ENCODE peak calls at places on chromosomes 7 and 10, in four cellular contexts. K is fibroblast of lung, F is mammary epithelial cell, B is neuronal stem cell. J is an unnamed sample.
A peak's percentile ranks its signal among the peaks of the same experiment; 100 is the strongest.

GRCh38 chr7:112414855-112415490 is 35.3 kb upstream of the IFRD1 start:
- DNase-seq in F (peak; percentile 30), B (peak; percentile 21), K (peak; percentile 27), J (no peak)

GRCh38 chr10:78362406-78363022 is 328.9 kb downstream of the RPS24 start:
- DNase-seq in F (no peak), B (no peak), K (peak; percentile 43), J (no peak)

GRCh38 chr7:104156842-104157277 is 51.0 kb downstream of the ORC5 start:
- DNase-seq in B (no peak), K (peak; percentile 32), F (peak; percentile 6), J (no peak)

GRCh38 chr10:99676895-99677294 is 17.6 kb downstream of the ENTPD7 start:
- DNase-seq in K (peak; percentile 71), F (no peak), B (no peak), J (no peak)

GRCh38 chr10:4453276-4453675 is 372.7 kb upstream of the AKR1E2 start:
- DNase-seq in B (no peak), F (no peak), K (no peak), J (no peak)

GRCh38 chr10:8321990-8322389 is 267.5 kb downstream of the GATA3 start:
- DNase-seq in F (no peak), K (no peak), B (no peak), J (no peak)

GRCh38 chr10:30433779-30434272 is at the start of gene MAP3K8:
- DNase-seq in K (peak; percentile 85), F (peak; percentile 82), B (peak; percentile 89), J (peak; percentile 92)

GRCh38 chr10:106089855-106090254 is 1074.7 kb downstream of the SORCS1 start:
- DNase-seq in K (no peak), F (no peak), B (no peak), J (no peak)

GRCh38 chr10:1516492-1517224 is 220.7 kb downstream of the ADARB2 start:
- DNase-seq in F (no peak), B (no peak), K (no peak), J (no peak)

GRCh38 chr7:30252885-30253795 is 31.3 kb upstream of the ZNRF2 start:
- DNase-seq in K (peak; percentile 55), B (no peak), F (peak; percentile 60), J (peak; percentile 71)

GRCh38 chr7:100506356-100506930 is 22.7 kb downstream of the NYAP1 start:
- DNase-seq in K (no peak), B (no peak), F (no peak), J (no peak)

GRCh38 chr10:68796609-68797008 is 30.7 kb upstream of the STOX1 start:
- DNase-seq in K (peak; percentile 87), F (peak; percentile 81), B (no peak), J (no peak)

GRCh38 chr10:45000764-45001381 is at the start of gene ZNF22:
- DNase-seq in B (peak; percentile 53), K (peak; percentile 71), F (peak; percentile 44), J (peak; percentile 69)

GRCh38 chr7:74365320-74366022 is 76.3 kb downstream of the CLIP2 start:
- DNase-seq in B (peak; percentile 73), F (no peak), K (peak; percentile 48), J (peak; percentile 84)

GRCh38 chr7:130149575-130150139 is 55.5 kb downstream of the TMEM209 start:
- DNase-seq in K (no peak), F (no peak), B (no peak), J (peak; percentile 49)

GRCh38 chr10:84739641-84740040 is 411.3 kb downstream of the CCSER2 start:
- DNase-seq in K (no peak), B (no peak), F (no peak), J (no peak)

GRCh38 chr10:132272061-132272766 is 35.5 kb downstream of the STK32C start:
- DNase-seq in B (no peak), F (no peak), K (peak; percentile 78), J (peak; percentile 27)

GRCh38 chr10:79320785-79321493 is 26.3 kb upstream of the PPIF start:
- DNase-seq in F (peak; percentile 99), K (peak; percentile 84), B (no peak), J (no peak)

GRCh38 chr10:125151824-125152634 is 8.3 kb downstream of the CTBP2 start:
- DNase-seq in K (no peak), B (no peak), F (no peak), J (peak; percentile 89)

GRCh38 chr10:124086097-124086710 is 7.2 kb downstream of the CHST15 start:
- DNase-seq in F (no peak), B (no peak), K (no peak), J (no peak)

GRCh38 chr10:53716156-53716555 is 943.6 kb upstream of the MBL2 start:
- DNase-seq in K (no peak), F (no peak), B (no peak), J (no peak)

GRCh38 chr7:108525327-108525984 is 479 bp downstream of the PNPLA8 start:
- DNase-seq in K (peak; percentile 86), F (peak; percentile 86), B (no peak), J (peak; percentile 84)

GRCh38 chr7:99693427-99694200 is 13.8 kb upstream of the CYP3A5 start:
- DNase-seq in K (no peak), B (peak; percentile 32), F (no peak), J (peak; percentile 45)

GRCh38 chr7:45957721-45958120 is 36.6 kb upstream of the IGFBP3 start:
- DNase-seq in F (no peak), K (no peak), B (no peak), J (no peak)

GRCh38 chr10:73650537-73651331 is 5.1 kb downstream of the SYNPO2L start:
- DNase-seq in F (peak; percentile 64), B (no peak), K (peak; percentile 86), J (no peak)

GRCh38 chr7:101402081-101402779 is 39.6 kb downstream of the COL26A1 start:
- DNase-seq in F (peak; percentile 50), B (peak; percentile 86), K (peak; percentile 67), J (no peak)

GRCh38 chr7:91657386-91658120 is 222.9 kb downstream of the MTERF1 start:
- DNase-seq in F (peak; percentile 39), B (no peak), K (peak; percentile 98), J (no peak)

GRCh38 chr7:129466796-129467195 is 32.6 kb downstream of the STRIP2 start:
- DNase-seq in F (no peak), B (no peak), K (no peak), J (no peak)

GRCh38 chr10:34813626-34814227 is 1.4 kb downstream of the PARD3 start:
- DNase-seq in K (peak; percentile 84), B (peak; percentile 27), F (peak; percentile 39), J (peak; percentile 50)

GRCh38 chr10:110979611-110980010 is 60.2 kb downstream of the SHOC2 start:
- DNase-seq in F (no peak), B (no peak), K (peak; percentile 60), J (no peak)

GRCh38 chr10:110777017-110777416 is 94.7 kb upstream of the PDCD4 start:
- DNase-seq in F (no peak), K (no peak), B (no peak), J (no peak)

GRCh38 chr7:157471259-157472125 is 134.7 kb downstream of the DNAJB6 start:
- DNase-seq in B (no peak), K (no peak), F (no peak), J (no peak)

GRCh38 chr7:102404005-102404861 is 8.1 kb downstream of the PRKRIP1 start:
- DNase-seq in K (peak; percentile 57), F (peak; percentile 33), B (peak; percentile 23), J (peak; percentile 26)

GRCh38 chr10:34687434-34688205 is 127.5 kb downstream of the PARD3 start:
- DNase-seq in K (peak; percentile 42), F (no peak), B (no peak), J (no peak)

GRCh38 chr7:6447589-6448210 is at the start of gene DAGLB:
- DNase-seq in F (peak; percentile 87), K (peak; percentile 77), B (peak; percentile 96), J (peak; percentile 94)

GRCh38 chr10:90862908-90863514 is 5.2 kb upstream of the HTR7 start:
- DNase-seq in B (no peak), K (peak; percentile 43), F (peak; percentile 35), J (no peak)

GRCh38 chr10:23702977-23703414 is 264.1 kb downstream of the OTUD1 start:
- DNase-seq in F (peak; percentile 47), K (peak; percentile 44), B (peak; percentile 67), J (peak; percentile 46)

DNA sequence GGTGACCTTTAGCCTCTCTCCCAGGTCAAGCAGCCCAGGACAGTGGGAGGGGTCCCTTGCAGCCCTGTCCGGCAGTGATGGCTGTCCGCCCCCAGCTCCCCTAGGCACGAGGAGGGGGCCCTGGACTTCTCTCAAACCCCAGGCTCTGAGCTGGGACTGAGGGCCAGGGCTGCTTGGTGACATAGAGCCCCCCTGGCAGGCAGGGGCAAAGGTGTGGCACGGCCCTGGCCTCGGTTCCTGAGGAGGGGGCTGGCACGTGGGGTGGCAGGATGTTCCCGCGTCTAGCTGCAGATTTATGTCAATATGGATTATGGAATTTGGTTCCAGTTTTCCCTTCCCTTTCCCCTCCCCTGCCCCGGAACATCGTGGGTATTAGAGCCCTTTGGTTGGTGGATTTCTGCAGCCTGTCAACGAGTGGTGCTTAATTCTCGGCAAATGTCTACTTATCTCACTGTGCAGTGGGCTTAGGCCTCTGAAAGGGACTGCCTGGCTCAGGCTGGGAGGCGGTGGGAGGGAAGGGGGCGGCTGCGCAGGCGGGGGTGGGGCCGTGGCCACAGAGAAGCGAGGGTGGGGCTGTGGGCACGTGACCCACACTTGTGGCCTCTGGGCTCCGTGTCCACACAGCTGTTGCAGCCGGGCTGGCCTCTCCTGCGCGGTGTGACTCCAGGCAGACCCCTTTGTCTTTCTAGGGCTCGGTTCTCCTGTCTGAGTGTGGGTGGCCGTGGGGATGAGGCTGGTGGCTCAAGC is 19.3 kb downstream of the UNCX start:
- DNase-seq in K (no peak), B (no peak), F (no peak), J (no peak)
- H3K27me3 ChIP-seq in K (peaks cover 42% of the 10 kb centered on the region), B (peaks cover 6% of the 10 kb centered on the region), F (peaks cover 59% of the 10 kb centered on the region), J (peaks cover 77% of the 10 kb centered on the region)

GRCh38 chr10:22475857-22476600 is 130.7 kb downstream of the SPAG6 start:
- DNase-seq in K (no peak), B (peak; percentile 48), F (no peak), J (no peak)
- H3K9ac ChIP-seq in K (no peak overlapping the region), B (no peak overlapping the region), F (no peak overlapping the region), J (no peak overlapping the region)

DNA sequence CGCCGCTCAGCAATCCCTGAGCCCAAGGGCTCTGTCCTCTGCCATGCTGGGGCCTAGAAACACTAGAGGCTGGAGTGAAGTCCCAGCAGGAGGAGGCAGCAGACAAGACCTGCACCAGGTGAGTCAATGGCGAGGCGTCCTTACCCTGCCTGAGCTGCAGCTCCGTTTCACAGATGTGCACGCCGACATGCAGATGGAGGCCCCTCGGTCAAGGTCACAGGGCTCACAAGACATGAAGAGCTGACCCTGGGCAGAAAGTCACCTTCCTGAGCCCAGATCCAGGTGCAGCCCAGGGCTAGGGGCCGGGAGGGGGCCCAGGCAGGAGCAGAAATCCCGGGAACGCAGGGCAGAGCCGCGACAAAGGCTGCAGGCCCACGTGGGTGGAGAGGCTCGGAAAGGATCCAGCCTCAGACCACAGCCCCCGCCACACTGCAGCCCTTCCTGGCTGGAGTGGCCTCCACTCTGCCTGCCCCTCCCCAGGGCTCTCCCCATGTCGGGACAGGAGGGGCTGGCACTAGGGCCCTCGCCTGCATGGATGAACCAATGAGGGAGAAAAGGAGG is 23.8 kb downstream of the PDGFA start:
- DNase-seq in B (no peak), K (no peak), F (no peak), J (no peak)
- H3K4me1 ChIP-seq in B (peaks cover 1% of the 10 kb centered on the region), K (no peaks in the 10 kb centered on the region), F (peaks cover 39% of the 10 kb centered on the region), J (no peaks in the 10 kb centered on the region)

GRCh38 chr7:151178236-151178635 is 8.8 kb downstream of the ASB10 start:
- DNase-seq in F (no peak), B (no peak), K (no peak), J (no peak)
- H3K27me3 ChIP-seq in F (no peaks in the 10 kb centered on the region), B (peaks cover 2% of the 10 kb centered on the region), K (peaks cover 13% of the 10 kb centered on the region), J (no peaks in the 10 kb centered on the region)

J was measured in colonic mucosa.